ENCODE peak calls at places on chromosomes 1 and 21, in four cellular contexts. W is K562, H is IMR-90, E is HepG2. N is an unnamed sample.

GRCh38 chr1:117512728-117513321 is 93.0 kb upstream of the TENT5C start:
- DNase-seq in W (peak), H (peak), E (no peak), N (no peak)

GRCh38 chr21:33234618-33235520 is 5.1 kb downstream of the IFNAR2 start:
- DNase-seq in W (no peak), H (no peak), E (no peak), N (no peak)

GRCh38 chr1:152112101-152112884 is 3.0 kb downstream of the TCHH start:
- DNase-seq in W (no peak), H (peak), E (no peak), N (peak)

GRCh38 chr1:19723874-19724273 is 59.2 kb downstream of the HTR6 start:
- DNase-seq in W (no peak), H (no peak), E (no peak), N (no peak)

GRCh38 chr1:178098262-178098661 is 4.4 kb downstream of the RASAL2 start:
- DNase-seq in W (no peak), H (peak), E (no peak), N (no peak)

GRCh38 chr1:166953486-166953885 is 21.9 kb downstream of the ILDR2 start:
- DNase-seq in W (no peak), H (no peak), E (no peak), N (no peak)

GRCh38 chr21:32476661-32477423 is 64.3 kb downstream of the EVA1C start:
- DNase-seq in W (no peak), H (no peak), E (no peak), N (no peak)

GRCh38 chr21:33685613-33686197 is 43.4 kb downstream of the ITSN1 start:
- DNase-seq in W (no peak), H (peak), E (peak), N (no peak)

GRCh38 chr1:11057477-11057876 is 2.3 kb downstream of the SRM start:
- DNase-seq in W (no peak), H (no peak), E (no peak), N (no peak)

GRCh38 chr1:212561501-212561931 is 47.0 kb upstream of the ATF3 start:
- DNase-seq in W (no peak), H (peak), E (no peak), N (peak)

GRCh38 chr1:200233393-200233792 is 176.4 kb downstream of the ZNF281 start:
- DNase-seq in W (no peak), H (peak), E (no peak), N (peak)

GRCh38 chr1:154720328-154721301 is 112.6 kb upstream of the ADAR start:
- DNase-seq in W (no peak), H (no peak), E (no peak), N (no peak)

GRCh38 chr1:51548986-51549619 is 30.0 kb upstream of the EPS15 start:
- DNase-seq in W (no peak), H (no peak), E (no peak), N (no peak)

GRCh38 chr1:86648255-86648654 is 56.1 kb upstream of the SH3GLB1 start:
- DNase-seq in W (no peak), H (peak), E (no peak), N (no peak)

GRCh38 chr1:204337583-204337982 is 22.1 kb downstream of the PLEKHA6 start:
- DNase-seq in W (no peak), H (no peak), E (no peak), N (no peak)

GRCh38 chr1:68916227-68916853 is 419.5 kb upstream of the DEPDC1 start:
- DNase-seq in W (no peak), H (peak), E (no peak), N (no peak)

GRCh38 chr21:26846036-26846931 is 1.1 kb upstream of the ADAMTS1 start:
- DNase-seq in W (no peak), H (peak), E (no peak), N (peak)

GRCh38 chr21:35428927-35429326 is 379.8 kb upstream of the RUNX1 start:
- DNase-seq in W (no peak), H (no peak), E (no peak), N (no peak)

GRCh38 chr1:76109404-76109803 is 34.9 kb downstream of the ST6GALNAC3 start:
- DNase-seq in W (no peak), H (no peak), E (no peak), N (no peak)

GRCh38 chr1:109252893-109253802 is 3.8 kb downstream of the CELSR2 start:
- DNase-seq in W (peak), H (no peak), E (no peak), N (no peak)

GRCh38 chr1:205301220-205301821 is 20.2 kb downstream of the NUAK2 start:
- DNase-seq in W (no peak), H (peak), E (peak), N (peak)

GRCh38 chr1:112894561-112895011 is 61.4 kb downstream of the SLC16A1 start:
- DNase-seq in W (no peak), H (no peak), E (no peak), N (no peak)

GRCh38 chr1:156909671-156910070 is 10.8 kb upstream of the LRRC71 start:
- DNase-seq in W (no peak), H (no peak), E (no peak), N (no peak)

GRCh38 chr1:16387201-16388185 is 20.5 kb downstream of the SZRD1 start:
- DNase-seq in W (no peak), H (peak), E (no peak), N (no peak)

GRCh38 chr1:60423181-60423780 is 349.7 kb upstream of the C1orf87 start:
- DNase-seq in W (no peak), H (no peak), E (no peak), N (no peak)

GRCh38 chr1:66809736-66810326 is 8.8 kb upstream of the INSL5 start:
- DNase-seq in W (no peak), H (peak), E (no peak), N (no peak)

GRCh38 chr1:115874929-115875328 is 34.0 kb upstream of the NHLH2 start:
- DNase-seq in W (no peak), H (peak), E (no peak), N (no peak)

GRCh38 chr1:22111115-22111514 is 31.8 kb downstream of the WNT4 start:
- DNase-seq in W (no peak), H (no peak), E (no peak), N (no peak)

GRCh38 chr1:8822383-8823294 is 5.2 kb upstream of the RERE start:
- DNase-seq in W (peak), H (peak), E (peak), N (no peak)

GRCh38 chr1:153533689-153534201 is 2.0 kb downstream of the S100A6 start:
- DNase-seq in W (peak), H (peak), E (peak), N (peak)

GRCh38 chr1:208202333-208202987 is 41.7 kb downstream of the PLXNA2 start:
- DNase-seq in W (no peak), H (no peak), E (no peak), N (no peak)

GRCh38 chr1:24567792-24568388 is 12.0 kb downstream of the NCMAP start:
- DNase-seq in W (no peak), H (no peak), E (peak), N (peak)

GRCh38 chr1:112688781-112689193 is 14.3 kb downstream of the MOV10 start:
- DNase-seq in W (no peak), H (no peak), E (no peak), N (no peak)

GRCh38 chr1:219938706-219939105 is 10.3 kb upstream of the SLC30A10 start:
- DNase-seq in W (no peak), H (peak), E (no peak), N (no peak)

GRCh38 chr1:42432714-42433113 is 23.1 kb downstream of the ZMYND12 start:
- DNase-seq in W (no peak), H (no peak), E (no peak), N (no peak)

GRCh38 chr1:42431514-42431913 is 24.3 kb downstream of the ZMYND12 start:
- DNase-seq in W (no peak), H (no peak), E (peak), N (peak)

GRCh38 chr1:42429623-42430022 is 26.2 kb downstream of the ZMYND12 start:
- DNase-seq in W (no peak), H (no peak), E (peak), N (no peak)

GRCh38 chr1:42430286-42430685 is 25.5 kb downstream of the ZMYND12 start:
- DNase-seq in W (no peak), H (no peak), E (no peak), N (no peak)

DNA sequence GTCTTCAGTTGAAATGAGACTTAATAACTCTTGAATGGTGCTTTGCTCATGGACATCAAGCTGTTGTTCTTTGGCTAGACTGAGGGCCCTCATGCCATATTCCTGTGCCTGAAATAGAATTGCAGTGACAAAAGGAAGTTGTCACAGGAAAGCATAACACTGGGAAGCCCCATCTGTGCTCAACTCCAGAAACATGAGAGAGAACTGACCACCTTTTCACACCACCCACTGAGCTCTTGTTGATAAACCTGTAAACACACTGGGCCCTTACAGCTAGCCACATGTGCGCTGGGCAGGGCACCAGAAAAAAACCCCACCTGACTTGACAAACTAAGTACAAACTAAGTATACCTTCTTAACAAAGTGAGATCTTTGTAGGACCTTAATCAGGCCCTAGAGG is 25.1 kb downstream of the ZMYND12 start:
- DNase-seq in W (no peak), H (no peak), E (no peak), N (no peak)
- TF ChIP-seq MAZ in W (no peak), H (no peak), E (no peak), N (no peak)

DNA sequence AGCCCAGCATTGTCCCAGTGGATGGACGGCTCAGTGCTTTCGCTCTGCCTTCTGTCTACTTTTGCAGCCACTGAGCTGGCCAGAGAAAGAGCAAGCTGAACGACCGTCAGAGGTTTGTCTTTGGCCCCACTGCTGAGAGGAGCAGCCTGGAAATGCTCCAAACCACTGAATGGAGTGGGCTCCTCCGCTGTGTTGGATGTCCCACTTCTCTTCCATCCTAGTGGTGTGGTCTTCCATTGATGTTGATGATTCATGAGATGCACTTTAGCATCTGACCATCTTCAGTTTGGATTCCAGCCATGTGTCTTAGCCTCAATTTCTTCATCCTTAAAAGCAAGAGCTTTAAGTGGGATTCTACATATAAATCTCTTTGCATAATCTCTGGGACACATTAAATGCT is 277.0 kb downstream of the SIPA1L2 start:
- DNase-seq in W (no peak), H (no peak), E (no peak), N (no peak)
- TF ChIP-seq MAZ in W (no peak), H (no peak), E (no peak), N (no peak)

DNA sequence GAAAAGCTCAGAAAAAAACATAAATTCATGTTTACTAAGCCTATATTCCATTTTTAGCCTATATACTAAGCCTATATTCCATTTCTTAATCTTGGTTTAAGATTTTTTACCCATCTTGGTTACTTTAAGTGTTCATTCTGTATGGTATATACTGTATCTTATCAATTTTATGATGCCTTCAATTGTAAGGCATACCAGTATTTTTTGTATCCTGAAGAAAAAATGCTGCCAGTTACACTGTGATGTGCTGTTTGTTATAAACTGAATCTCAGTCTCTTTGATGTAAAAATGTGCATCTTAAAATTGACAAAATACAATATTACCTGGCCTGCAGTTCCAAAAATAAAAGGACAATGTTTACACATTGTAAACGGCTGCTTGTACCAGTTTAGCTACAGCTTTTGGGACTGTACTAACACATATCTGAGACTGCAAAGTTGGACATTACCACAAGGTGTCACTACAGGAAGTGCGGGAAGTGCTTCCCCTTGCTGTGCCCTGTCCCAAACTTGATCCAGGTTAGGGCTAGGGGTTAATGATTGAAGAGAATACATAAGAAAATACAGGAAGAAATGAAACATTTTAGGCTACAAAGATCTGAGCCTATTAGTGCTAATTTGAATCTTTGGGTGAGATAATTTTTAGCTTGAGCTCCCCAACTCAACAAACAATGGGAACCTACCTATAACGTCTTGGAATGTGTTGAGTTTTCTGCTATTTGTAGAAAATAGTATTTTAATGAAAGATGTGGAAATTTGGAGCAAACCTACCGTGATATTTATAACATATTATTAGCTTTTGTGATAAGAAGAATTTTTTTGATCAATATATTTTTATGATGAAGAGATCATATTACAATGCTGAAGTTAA is 108.9 kb downstream of the LBR start:
- DNase-seq in W (peak), H (peak), E (peak), N (peak)
- TF ChIP-seq MAZ in W (no peak), H (no peak), E (no peak), N (no peak)

GRCh38 chr21:40714516-40714915 is 132.4 kb downstream of the DSCAM start:
- DNase-seq in W (no peak), H (no peak), E (no peak), N (no peak)

GRCh38 chr21:40719615-40720014 is 127.3 kb downstream of the DSCAM start:
- DNase-seq in W (no peak), H (no peak), E (no peak), N (no peak)

DNA sequence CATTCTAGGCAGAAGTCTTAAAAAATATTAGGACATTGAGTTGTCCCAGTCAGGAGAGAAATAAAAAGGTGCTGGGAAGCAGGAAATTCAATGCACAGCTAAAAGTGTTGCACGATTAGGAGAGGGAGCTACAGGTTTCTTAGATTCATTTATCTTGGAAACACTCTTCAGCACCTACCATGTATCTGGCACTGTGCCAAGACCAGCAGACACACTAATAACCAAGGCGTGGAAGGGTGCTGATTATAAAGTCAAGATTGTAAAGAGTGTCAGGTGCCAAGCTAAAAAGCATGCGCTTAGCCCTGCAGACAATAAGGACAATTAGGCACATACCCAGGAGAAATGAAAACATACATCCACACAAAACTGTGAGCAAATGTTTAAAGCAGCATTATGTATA is 129.9 kb downstream of the DSCAM start:
- DNase-seq in W (no peak), H (no peak), E (no peak), N (no peak)
- TF ChIP-seq MAZ in W (no peak), H (no peak), E (no peak), N (no peak)